ENCODE peak calls at places on chromosomes 7 and 10, in eight cellular contexts. A is NCI-H526, U is heart left ventricle, Y is Right ventricle myocardium superior, S is DMS153, L is NCI-H2227 treated with DMSO at 0.1 percent for 48 hours, N is right lobe of liver, J is H7. H is an unnamed sample.

GRCh38 chr10:60794953-60795352 is 16.7 kb downstream of the CDK1 start:
- DNase-seq in S (no peak), N (no peak), J (no peak), L (no peak), A (no peak), U (no peak), Y (no peak), H (no peak)

GRCh38 chr7:31853380-31853779 is 166.4 kb downstream of the PPP1R17 start:
- DNase-seq in S (no peak), U (no peak), J (no peak), L (no peak), N (no peak), Y (no peak), A (no peak), H (no peak)

GRCh38 chr7:106069471-106070200 is 42.5 kb downstream of the SYPL1 start:
- DNase-seq in N (no peak), L (no peak), J (peak), A (no peak), U (no peak), S (no peak), Y (no peak), H (no peak)

GRCh38 chr10:69994262-69994661 is 58.4 kb upstream of the MACROH2A2 start:
- DNase-seq in N (no peak), U (peak), L (peak), A (peak), J (peak), S (peak), Y (no peak), H (no peak)

GRCh38 chr7:115476666-115477065 is 553.9 kb downstream of the TFEC start:
- DNase-seq in Y (no peak), A (peak), J (peak), U (no peak), N (no peak), L (no peak), S (peak), H (peak)

GRCh38 chr10:5545778-5546710 is 21.3 kb downstream of the CALML3 start:
- DNase-seq in U (peak), S (peak), A (no peak), J (no peak), Y (peak), L (no peak), N (no peak), H (no peak)

GRCh38 chr7:13628231-13629001 is 361.1 kb downstream of the ETV1 start:
- DNase-seq in U (no peak), N (no peak), A (no peak), Y (no peak), J (no peak), L (no peak), S (no peak), H (no peak)

GRCh38 chr10:43873717-43874116 is 225.0 kb upstream of the ZNF32 start:
- DNase-seq in U (no peak), N (no peak), L (no peak), A (no peak), Y (no peak), S (no peak), J (no peak), H (no peak)

GRCh38 chr10:67663449-67664087 is 32.4 kb downstream of the CTNNA3 start:
- DNase-seq in N (no peak), S (no peak), A (no peak), J (no peak), U (peak), Y (no peak), L (no peak), H (no peak)

GRCh38 chr10:404341-404740 is 269.1 kb downstream of the ZMYND11 start:
- DNase-seq in U (no peak), J (no peak), N (no peak), Y (no peak), L (no peak), A (no peak), S (no peak), H (no peak)

GRCh38 chr10:59465089-59465488 is 102.7 kb upstream of the FAM13C start:
- DNase-seq in J (peak), U (no peak), L (no peak), S (no peak), Y (no peak), A (peak), N (no peak), H (peak)

GRCh38 chr10:43671659-43672555 is 23.2 kb upstream of the ZNF32 start:
- DNase-seq in U (peak), S (peak), A (peak), J (peak), Y (no peak), N (peak), L (peak), H (peak)

GRCh38 chr7:143487566-143487965 is 9.9 kb downstream of the TAS2R41 start:
- DNase-seq in A (no peak), N (peak), Y (peak), U (peak), S (no peak), J (no peak), L (no peak), H (no peak)

GRCh38 chr10:103327906-103328305 is 23.0 kb downstream of the PCGF6 start:
- DNase-seq in S (no peak), U (no peak), L (no peak), N (no peak), A (no peak), Y (no peak), J (no peak), H (no peak)

GRCh38 chr10:17547026-17547425 is 70.1 kb downstream of the HACD1 start:
- DNase-seq in A (no peak), Y (no peak), U (no peak), L (no peak), J (no peak), S (no peak), N (no peak), H (no peak)

GRCh38 chr7:100584677-100585510 is 1.0 kb downstream of the LRCH4 start:
- DNase-seq in S (no peak), U (peak), A (peak), J (peak), N (no peak), L (peak), Y (peak), H (peak)

GRCh38 chr7:83876593-83876992 is 227.7 kb upstream of the SEMA3E start:
- DNase-seq in Y (no peak), J (no peak), S (no peak), A (peak), U (no peak), N (no peak), L (no peak), H (no peak)

GRCh38 chr10:67608001-67608400 is 88.0 kb downstream of the CTNNA3 start:
- DNase-seq in S (no peak), L (no peak), N (no peak), U (no peak), J (no peak), A (no peak), Y (no peak), H (no peak)

GRCh38 chr10:24894728-24895127 is 57.7 kb downstream of the PRTFDC1 start:
- DNase-seq in S (no peak), L (no peak), Y (no peak), N (no peak), J (no peak), U (no peak), A (no peak), H (no peak)

GRCh38 chr10:73368238-73368637 is 9.6 kb upstream of the CFAP70 start:
- DNase-seq in S (no peak), J (no peak), Y (no peak), L (no peak), A (no peak), N (no peak), U (no peak), H (no peak)

GRCh38 chr10:50600831-50601466 is 22.8 kb downstream of the SGMS1 start:
- DNase-seq in A (no peak), N (no peak), L (no peak), S (no peak), Y (no peak), U (no peak), J (no peak), H (no peak)

GRCh38 chr7:31550432-31550831 is 36.5 kb downstream of the ITPRID1 start:
- DNase-seq in A (no peak), J (no peak), U (no peak), N (no peak), S (no peak), Y (no peak), L (no peak), H (no peak)

GRCh38 chr7:149595541-149595940 is 97.9 kb upstream of the ZNF746 start:
- DNase-seq in J (no peak), L (no peak), U (no peak), A (no peak), N (no peak), Y (no peak), S (no peak), H (no peak)

GRCh38 chr10:113519616-113520015 is 33.2 kb upstream of the HABP2 start:
- DNase-seq in S (no peak), L (no peak), J (peak), N (no peak), U (no peak), A (no peak), Y (no peak), H (no peak)

GRCh38 chr10:48976208-48976607 is 36.6 kb upstream of the LRRC18 start:
- DNase-seq in N (no peak), S (no peak), L (no peak), J (peak), A (peak), U (no peak), Y (no peak), H (peak)

GRCh38 chr7:43018446-43018845 is 86.3 kb downstream of the MRPL32 start:
- DNase-seq in Y (no peak), L (no peak), U (no peak), S (no peak), N (no peak), J (no peak), A (no peak), H (no peak)

GRCh38 chr10:75643944-75644820 is 212.8 kb downstream of the LRMDA start:
- DNase-seq in S (no peak), J (no peak), A (no peak), Y (no peak), L (no peak), N (no peak), U (no peak), H (peak)

GRCh38 chr10:32437334-32437733 is 8.6 kb upstream of the CCDC7 start:
- DNase-seq in N (no peak), S (no peak), J (no peak), U (no peak), Y (no peak), L (no peak), A (no peak), H (no peak)

GRCh38 chr7:144676492-144676891 is 159.4 kb downstream of the TPK1 start:
- DNase-seq in L (no peak), S (no peak), U (no peak), J (no peak), A (no peak), N (no peak), Y (no peak), H (no peak)

GRCh38 chr10:107280293-107280692 is 115.8 kb upstream of the SORCS1 start:
- DNase-seq in L (no peak), Y (no peak), N (no peak), A (no peak), J (no peak), U (no peak), S (no peak), H (no peak)

GRCh38 chr10:76116523-76116922 is 685.1 kb downstream of the LRMDA start:
- DNase-seq in L (no peak), N (no peak), A (no peak), Y (no peak), S (no peak), U (no peak), J (no peak), H (no peak)

GRCh38 chr10:80392250-80392649 is 16.1 kb upstream of the PRXL2A start:
- DNase-seq in J (no peak), U (no peak), A (no peak), N (no peak), Y (no peak), L (no peak), S (no peak), H (no peak)

GRCh38 chr10:120927352-120927751 is 76.2 kb downstream of the WDR11 start:
- DNase-seq in A (no peak), N (no peak), Y (no peak), S (no peak), J (peak), U (no peak), L (no peak), H (no peak)